ENCODE peak calls at places on chromosomes 2 and 18, in seven cellular contexts. Q is endothelial cell of umbilical vein, H is A549, Z is stomach, F is transverse colon, G is heart left ventricle, E is erythroblast. P is an unnamed sample.

GRCh38 chr2:197614532-197614931 is 60.9 kb downstream of the RFTN2 start:
- DNase-seq in H (no peak), E (no peak), G (no peak), F (peak), Z (no peak), Q (no peak), P (no peak)

GRCh38 chr18:27057459-27058302 is 127.4 kb downstream of the CHST9 start:
- DNase-seq in Q (no peak), H (no peak), Z (no peak), F (no peak), G (no peak), E (no peak), P (no peak)

GRCh38 chr2:144201868-144202468 is 318.0 kb downstream of the ZEB2 start:
- DNase-seq in G (no peak), Q (peak), F (no peak), H (no peak), E (no peak), Z (no peak), P (no peak)

GRCh38 chr2:188042412-188042811 is 249.3 kb upstream of the GULP1 start:
- DNase-seq in Z (no peak), H (peak), F (no peak), Q (peak), G (no peak), E (no peak), P (peak)

GRCh38 chr2:31189141-31189540 is 28.2 kb downstream of the CAPN14 start:
- DNase-seq in G (no peak), H (no peak), E (no peak), F (no peak), Q (no peak), Z (no peak), P (no peak)

GRCh38 chr2:109058802-109059201 is 69.8 kb upstream of the EDAR start:
- DNase-seq in E (no peak), F (no peak), G (no peak), Q (no peak), Z (no peak), H (no peak), P (no peak)

GRCh38 chr2:241743620-241744019 is 9.2 kb downstream of the D2HGDH start:
- DNase-seq in Z (no peak), F (no peak), Q (no peak), E (no peak), H (no peak), G (no peak), P (no peak)

GRCh38 chr2:240143801-240144648 is 3.6 kb upstream of the OTOS start:
- DNase-seq in E (peak), H (peak), Z (peak), Q (peak), F (peak), G (peak), P (peak)

GRCh38 chr2:182522428-182522896 is 95.6 kb upstream of the PDE1A start:
- DNase-seq in Q (peak), F (no peak), H (no peak), G (no peak), Z (no peak), E (no peak), P (no peak)

GRCh38 chr2:140502951-140503630 is 1627.7 kb downstream of the LRP1B start:
- DNase-seq in Z (no peak), Q (peak), G (no peak), F (no peak), E (no peak), H (no peak), P (no peak)

GRCh38 chr18:6404834-6405233 is 9.9 kb downstream of the L3MBTL4 start:
- DNase-seq in F (no peak), H (no peak), G (no peak), E (no peak), Z (no peak), Q (no peak), P (no peak)

GRCh38 chr2:240426797-240427721 is 8.4 kb upstream of the GPC1 start:
- DNase-seq in Z (peak), Q (no peak), G (no peak), E (no peak), H (peak), F (no peak), P (no peak)

GRCh38 chr2:4190548-4190947 is 487.2 kb downstream of the DCDC2C start:
- DNase-seq in E (no peak), Z (no peak), G (no peak), H (no peak), Q (no peak), F (no peak), P (no peak)

GRCh38 chr2:65220432-65221131 is 7.0 kb upstream of the ACTR2 start:
- DNase-seq in G (no peak), E (peak), Z (no peak), H (no peak), Q (no peak), F (no peak), P (no peak)

GRCh38 chr2:166154685-166155091 is 26.9 kb upstream of the SCN1A start:
- DNase-seq in H (peak), Q (no peak), F (no peak), Z (no peak), G (no peak), E (no peak), P (no peak)

GRCh38 chr2:22525676-22526075 is 859.3 kb upstream of the KLHL29 start:
- DNase-seq in H (no peak), G (no peak), Z (no peak), E (no peak), F (no peak), Q (no peak), P (no peak)

GRCh38 chr18:3245853-3246635 is 1.6 kb upstream of the MYL12A start:
- DNase-seq in E (peak), Z (peak), Q (peak), F (peak), G (peak), H (peak), P (peak)

GRCh38 chr2:109128466-109129355 is at the start of gene SH3RF3:
- DNase-seq in E (no peak), H (peak), Z (peak), F (peak), G (peak), Q (peak), P (no peak)

GRCh38 chr2:227205701-227206100 is 41.3 kb downstream of the COL4A3 start:
- DNase-seq in F (no peak), Q (no peak), H (no peak), G (no peak), Z (no peak), E (no peak), P (no peak)

GRCh38 chr2:33727361-33728032 is 128.4 kb upstream of the FAM98A start:
- DNase-seq in E (no peak), Z (no peak), Q (no peak), F (no peak), H (no peak), G (peak), P (no peak)

GRCh38 chr18:23669202-23669766 is 6.6 kb upstream of the ANKRD29 start:
- DNase-seq in F (no peak), G (no peak), Q (no peak), H (no peak), Z (no peak), E (no peak), P (no peak)

GRCh38 chr2:179233037-179233436 is 31.6 kb downstream of the SESTD1 start:
- DNase-seq in G (no peak), E (no peak), Q (no peak), Z (no peak), H (peak), F (no peak), P (no peak)

GRCh38 chr2:44063007-44063406 is 67.2 kb upstream of the LRPPRC start:
- DNase-seq in G (no peak), H (no peak), F (no peak), Z (no peak), Q (no peak), E (no peak), P (no peak)

GRCh38 chr2:129253461-129253812 is 726.0 kb upstream of the RAB6C start:
- DNase-seq in G (no peak), F (no peak), H (peak), Z (peak), Q (no peak), E (peak), P (no peak)

GRCh38 chr2:178484245-178485041 is 4.2 kb downstream of the PLEKHA3 start:
- DNase-seq in F (no peak), Z (peak), Q (peak), G (no peak), E (peak), H (no peak), P (no peak)

GRCh38 chr18:22169011-22169888 is at the start of gene GATA6:
- DNase-seq in F (peak), G (peak), H (peak), Q (peak), Z (peak), E (peak), P (peak)
- TF ChIP-seq POLR2A in F (peak), G (peak), H (peak), Q (peak), Z (no peak), E (no peak), P (peak)

GRCh38 chr2:46825958-46826897 is 89.4 kb downstream of the MCFD2 start:
- DNase-seq in G (no peak), F (no peak), E (no peak), Z (no peak), H (no peak), Q (no peak), P (peak)
- TF ChIP-seq POLR2A in G (no peak), F (no peak), E (no peak), Z (no peak), H (no peak), Q (no peak), P (no peak)

GRCh38 chr2:163368655-163369054 is 367.2 kb downstream of the FIGN start:
- DNase-seq in H (no peak), F (no peak), Z (no peak), E (no peak), Q (no peak), G (no peak), P (no peak)
- TF ChIP-seq POLR2A in H (no peak), F (no peak), Z (no peak), E (no peak), Q (no peak), G (no peak), P (no peak)

DNA sequence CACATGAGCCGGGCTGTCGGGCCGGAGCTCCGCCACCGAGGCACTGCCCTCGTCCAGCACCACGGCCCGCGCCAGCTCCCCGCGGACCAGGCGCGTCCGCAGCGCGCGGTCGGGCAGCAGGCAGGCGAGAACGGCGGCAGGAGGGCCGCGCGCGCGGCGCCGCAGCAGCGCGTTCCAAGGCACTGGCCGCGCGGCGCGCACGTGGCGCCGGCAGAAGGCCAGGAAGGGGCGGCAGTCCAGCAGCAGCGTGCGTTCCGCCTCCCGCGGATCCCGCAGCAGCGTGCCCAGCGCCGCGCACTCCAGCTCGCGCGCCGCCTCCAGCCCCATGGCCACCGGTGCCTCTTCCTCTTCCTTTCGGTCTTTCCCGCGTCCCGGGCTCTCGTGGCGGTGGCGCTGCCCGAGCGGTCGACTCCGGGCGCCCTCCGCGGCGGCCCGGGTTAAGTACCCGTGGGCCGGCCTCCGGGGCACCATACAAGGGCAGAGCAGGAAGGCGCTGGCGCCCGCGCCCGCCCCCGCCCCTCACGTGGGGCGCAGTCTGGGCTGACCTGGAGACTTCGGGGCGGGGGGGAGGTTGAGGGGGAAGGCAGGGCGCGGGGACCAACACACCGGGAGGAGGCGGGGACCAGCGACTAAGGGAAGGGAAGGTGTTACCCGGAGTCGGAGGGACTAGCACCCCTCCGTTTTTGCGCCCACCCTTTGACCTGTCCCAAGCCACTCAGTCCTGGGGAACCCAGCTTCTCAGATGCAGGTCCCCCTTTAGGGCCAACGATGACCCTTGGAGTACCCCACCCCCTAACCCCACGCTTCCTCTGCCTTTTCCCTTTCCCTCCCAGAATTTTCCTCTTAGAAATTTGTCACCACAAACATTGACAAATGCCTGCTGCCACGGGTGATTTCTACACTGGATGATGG is at the start of gene DUSP2:
- DNase-seq in Z (peak), H (peak), F (peak), G (peak), E (peak), Q (peak), P (no peak)
- TF ChIP-seq POLR2A in Z (no peak), H (peak), F (peak), G (no peak), E (peak), Q (no peak), P (no peak)

DNA sequence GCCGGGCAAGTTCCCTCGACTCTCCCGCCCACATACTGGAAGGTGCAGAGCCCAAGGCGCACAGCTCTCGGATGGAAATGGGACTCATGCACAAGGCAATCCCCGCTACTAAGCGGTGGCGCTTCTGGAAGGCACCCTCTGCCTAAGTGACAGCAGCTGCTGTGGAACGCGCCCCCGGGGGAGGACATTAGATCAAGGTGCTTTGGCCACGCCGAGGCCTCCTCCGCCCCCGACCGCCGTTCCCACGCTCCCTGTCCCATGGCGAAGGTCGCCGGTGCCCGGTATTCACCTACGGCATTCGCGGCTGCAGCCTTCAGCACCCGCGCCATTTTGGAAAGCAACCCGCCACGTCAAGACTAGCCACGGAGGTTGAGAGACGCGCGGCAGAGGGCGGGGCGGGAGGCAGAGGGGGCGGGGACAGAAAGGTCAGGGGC is at the start of gene MCEE:
- DNase-seq in F (peak), G (peak), E (peak), H (peak), Z (peak), Q (peak), P (peak)
- TF ChIP-seq POLR2A in F (peak), G (no peak), E (peak), H (peak), Z (no peak), Q (no peak), P (peak)

GRCh38 chr2:47035615-47036488 is 119.3 kb downstream of the STPG4 start:
- DNase-seq in G (no peak), E (no peak), Q (no peak), F (no peak), Z (no peak), H (no peak), P (no peak)

GRCh38 chr2:47034973-47035609 is 119.5 kb upstream of the MCFD2 start:
- DNase-seq in H (no peak), E (no peak), G (no peak), F (peak), Q (no peak), Z (no peak), P (no peak)

GRCh38 chr2:47032773-47033101 is 117.1 kb upstream of the MCFD2 start:
- DNase-seq in Q (no peak), G (no peak), Z (no peak), H (no peak), E (no peak), F (no peak), P (no peak)

GRCh38 chr2:47031909-47032668 is 116.5 kb upstream of the MCFD2 start:
- DNase-seq in Z (no peak), E (no peak), H (peak), Q (no peak), G (no peak), F (no peak), P (no peak)

DNA sequence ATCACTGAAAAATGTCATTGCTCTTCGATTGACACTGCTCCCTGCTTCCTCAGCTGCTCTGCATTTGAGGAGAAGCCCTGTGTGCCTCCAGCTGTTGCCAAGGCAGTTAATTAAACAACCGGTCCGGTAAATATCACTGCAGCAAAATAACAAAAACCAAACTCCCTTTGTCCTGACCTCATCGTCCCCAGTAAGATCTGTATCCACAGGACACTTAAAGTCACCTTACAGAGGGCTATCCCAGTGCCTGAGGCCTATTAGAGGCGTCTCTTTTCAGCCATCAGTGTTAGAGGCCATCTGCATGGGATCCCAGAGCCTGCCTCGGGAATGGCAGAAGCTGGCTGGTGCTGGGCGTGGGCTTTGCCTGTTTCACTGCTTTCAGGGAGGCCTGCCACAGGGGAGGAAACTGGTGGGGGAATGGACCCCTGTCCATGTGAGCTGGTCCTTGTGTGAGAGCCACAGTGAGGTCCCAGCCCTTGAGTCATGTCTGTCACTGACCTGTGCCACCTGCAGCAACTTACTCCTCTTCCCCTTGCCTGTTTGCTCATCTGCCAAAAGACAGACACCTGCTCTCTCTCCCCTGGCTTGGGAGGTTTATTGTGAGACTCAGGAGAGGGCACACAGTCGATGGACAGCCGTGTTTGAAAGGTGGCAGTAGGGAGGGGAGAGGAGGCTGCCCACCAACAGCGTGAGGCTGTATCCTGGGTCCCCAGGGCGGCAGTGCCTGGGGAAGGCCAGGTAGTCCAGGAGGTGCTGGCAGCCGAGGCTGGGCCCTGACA is 117.7 kb upstream of the MCFD2 start:
- DNase-seq in Q (peak), Z (no peak), F (no peak), H (no peak), G (no peak), E (no peak), P (no peak)
- TF ChIP-seq POLR2A in Q (no peak), Z (no peak), F (no peak), H (no peak), G (no peak), E (no peak), P (no peak)

GRCh38 chr2:21005111-21005699 is 38.7 kb downstream of the APOB start:
- DNase-seq in G (no peak), Z (no peak), H (no peak), Q (no peak), F (no peak), E (no peak), P (no peak)

GRCh38 chr2:21002814-21003192 is 41.1 kb downstream of the APOB start:
- DNase-seq in H (no peak), Q (no peak), E (no peak), F (no peak), Z (no peak), G (no peak), P (no peak)

GRCh38 chr2:21004181-21004572 is 39.7 kb downstream of the APOB start:
- DNase-seq in G (no peak), F (no peak), H (no peak), Q (no peak), Z (no peak), E (no peak), P (no peak)

GRCh38 chr2:21001988-21002813 is 41.7 kb downstream of the APOB start:
- DNase-seq in H (no peak), Q (no peak), F (no peak), E (no peak), Z (no peak), G (no peak), P (no peak)

DNA sequence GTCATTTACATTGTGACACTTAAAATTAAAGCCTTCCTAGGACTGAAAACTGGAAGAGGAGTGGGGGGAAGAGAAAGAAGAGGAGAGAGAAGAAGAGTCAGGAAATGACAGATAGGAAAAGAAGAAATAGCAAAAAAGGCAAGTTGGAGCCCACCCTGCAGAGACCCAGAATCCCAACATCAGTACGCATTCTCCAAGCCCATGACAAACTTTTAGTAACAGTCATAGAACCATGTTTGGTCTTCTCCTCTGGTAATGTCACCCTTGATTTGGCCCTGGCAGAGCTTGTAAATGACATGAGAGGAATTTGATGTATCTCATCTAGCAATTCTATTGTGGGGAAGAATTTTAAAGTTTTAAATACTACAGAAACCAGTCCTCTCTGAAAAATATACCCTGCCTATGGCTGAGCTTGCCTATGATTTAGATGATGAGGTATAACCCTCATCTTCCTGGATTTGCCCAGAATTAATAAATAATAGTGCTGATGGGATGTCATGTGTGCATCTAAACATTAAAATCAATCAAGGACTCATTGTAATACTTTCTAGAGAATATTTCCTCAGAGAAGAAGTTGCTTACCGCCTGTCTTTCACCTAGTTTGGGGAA is 40.2 kb downstream of the APOB start:
- DNase-seq in Q (no peak), Z (no peak), E (no peak), H (no peak), G (no peak), F (no peak), P (no peak)
- TF ChIP-seq POLR2A in Q (no peak), Z (no peak), E (no peak), H (no peak), G (no peak), F (no peak), P (no peak)

GRCh38 chr18:45212186-45213039 is 402.9 kb upstream of the SLC14A2 start:
- DNase-seq in H (peak), F (peak), G (peak), Q (peak), Z (peak), E (peak), P (peak)
- TF ChIP-seq POLR2A in H (no peak), F (no peak), G (no peak), Q (no peak), Z (no peak), E (no peak), P (no peak)